ENCODE peak calls at places on chromosomes 4 and X, in seven cellular contexts. One of them, this sample, is unnamed.

GRCh38 chr4:153594208-153594607 is 89.9 kb upstream of the TLR2 start:
- DNase-seq in Caco-2: no peak
- DNase-seq in cardiac muscle cell: peak
- DNase-seq in heart left ventricle: peak
- DNase-seq in Karpas-422: no peak
- DNase-seq in A549: no peak
- DNase-seq in endothelial cell of umbilical vein: no peak
- DNase-seq in this sample: peak

GRCh38 chrX:23365541-23365940 is 30.9 kb downstream of the PTCHD1 start:
- DNase-seq in A549: no peak
- DNase-seq in endothelial cell of umbilical vein: no peak
- DNase-seq in Caco-2: no peak
- DNase-seq in cardiac muscle cell: no peak
- DNase-seq in heart left ventricle: no peak
- DNase-seq in Karpas-422: no peak
- DNase-seq in this sample: no peak

GRCh38 chr4:10160280-10160856 is 43.8 kb upstream of the WDR1 start:
- DNase-seq in heart left ventricle: no peak
- DNase-seq in A549: no peak
- DNase-seq in Caco-2: no peak
- DNase-seq in endothelial cell of umbilical vein: peak
- DNase-seq in cardiac muscle cell: peak
- DNase-seq in Karpas-422: peak
- DNase-seq in this sample: peak

GRCh38 chrX:125306335-125306866 is 13.3 kb upstream of the TEX13C start:
- DNase-seq in heart left ventricle: no peak
- DNase-seq in Caco-2: no peak
- DNase-seq in Karpas-422: no peak
- DNase-seq in A549: no peak
- DNase-seq in cardiac muscle cell: no peak
- DNase-seq in endothelial cell of umbilical vein: no peak
- DNase-seq in this sample: no peak

GRCh38 chr4:139163806-139164206 is 13.2 kb downstream of the ELF2 start:
- DNase-seq in cardiac muscle cell: no peak
- DNase-seq in endothelial cell of umbilical vein: no peak
- DNase-seq in Karpas-422: no peak
- DNase-seq in A549: no peak
- DNase-seq in heart left ventricle: no peak
- DNase-seq in Caco-2: no peak
- DNase-seq in this sample: no peak

GRCh38 chr4:184968784-184969201 is 49.5 kb upstream of the HELT start:
- DNase-seq in endothelial cell of umbilical vein: no peak
- DNase-seq in heart left ventricle: peak
- DNase-seq in Karpas-422: no peak
- DNase-seq in A549: no peak
- DNase-seq in cardiac muscle cell: no peak
- DNase-seq in Caco-2: no peak
- DNase-seq in this sample: peak

GRCh38 chr4:32128549-32128948 is 1408.4 kb downstream of the PCDH7 start:
- DNase-seq in heart left ventricle: no peak
- DNase-seq in endothelial cell of umbilical vein: no peak
- DNase-seq in cardiac muscle cell: no peak
- DNase-seq in Karpas-422: no peak
- DNase-seq in A549: no peak
- DNase-seq in Caco-2: no peak
- DNase-seq in this sample: no peak

GRCh38 chr4:84159767-84160166 is 339.3 kb downstream of the NKX6-1 start:
- DNase-seq in Caco-2: peak
- DNase-seq in Karpas-422: no peak
- DNase-seq in heart left ventricle: no peak
- DNase-seq in endothelial cell of umbilical vein: no peak
- DNase-seq in cardiac muscle cell: no peak
- DNase-seq in A549: no peak
- DNase-seq in this sample: no peak

GRCh38 chrX:48531359-48531954 is 8.1 kb upstream of the TBC1D25 start:
- DNase-seq in Karpas-422: no peak
- DNase-seq in heart left ventricle: no peak
- DNase-seq in Caco-2: no peak
- DNase-seq in A549: peak
- DNase-seq in cardiac muscle cell: peak
- DNase-seq in endothelial cell of umbilical vein: no peak
- DNase-seq in this sample: peak

GRCh38 chr4:20723019-20723418 is 22.8 kb downstream of the PACRGL start:
- DNase-seq in endothelial cell of umbilical vein: no peak
- DNase-seq in heart left ventricle: no peak
- DNase-seq in Karpas-422: no peak
- DNase-seq in Caco-2: no peak
- DNase-seq in A549: no peak
- DNase-seq in cardiac muscle cell: peak
- DNase-seq in this sample: peak

GRCh38 chrX:19544693-19545305 is 29.5 kb upstream of the MAP3K15 start:
- DNase-seq in Karpas-422: peak
- DNase-seq in cardiac muscle cell: peak
- DNase-seq in heart left ventricle: peak
- DNase-seq in Caco-2: no peak
- DNase-seq in A549: peak
- DNase-seq in endothelial cell of umbilical vein: peak
- DNase-seq in this sample: peak

GRCh38 chrX:1385251-1385794 is 6.6 kb downstream of the SLC25A6 start:
- DNase-seq in endothelial cell of umbilical vein: no peak
- DNase-seq in Karpas-422: no peak
- DNase-seq in cardiac muscle cell: no peak
- DNase-seq in Caco-2: peak
- DNase-seq in heart left ventricle: no peak
- DNase-seq in A549: no peak
- DNase-seq in this sample: no peak

GRCh38 chr4:8274772-8275241 is 5.3 kb downstream of the HTRA3 start:
- DNase-seq in Karpas-422: no peak
- DNase-seq in endothelial cell of umbilical vein: no peak
- DNase-seq in heart left ventricle: peak
- DNase-seq in Caco-2: no peak
- DNase-seq in cardiac muscle cell: peak
- DNase-seq in A549: no peak
- DNase-seq in this sample: no peak

GRCh38 chr4:184824081-184824775 is 1.5 kb downstream of the ACSL1 start:
- DNase-seq in Karpas-422: no peak
- DNase-seq in endothelial cell of umbilical vein: peak
- DNase-seq in cardiac muscle cell: no peak
- DNase-seq in heart left ventricle: no peak
- DNase-seq in A549: no peak
- DNase-seq in Caco-2: no peak
- DNase-seq in this sample: no peak

GRCh38 chr4:95379633-95380032 is 169.1 kb downstream of the UNC5C start:
- DNase-seq in Caco-2: no peak
- DNase-seq in Karpas-422: no peak
- DNase-seq in heart left ventricle: no peak
- DNase-seq in endothelial cell of umbilical vein: no peak
- DNase-seq in A549: no peak
- DNase-seq in cardiac muscle cell: no peak
- DNase-seq in this sample: no peak

GRCh38 chr4:125316781-125317525 is 2.2 kb downstream of the FAT4 start:
- DNase-seq in Caco-2: no peak
- DNase-seq in Karpas-422: no peak
- DNase-seq in endothelial cell of umbilical vein: peak
- DNase-seq in heart left ventricle: peak
- DNase-seq in cardiac muscle cell: peak
- DNase-seq in A549: peak
- DNase-seq in this sample: peak

GRCh38 chr4:25792200-25792791 is 70.5 kb downstream of the SEL1L3 start:
- DNase-seq in heart left ventricle: no peak
- DNase-seq in Karpas-422: peak
- DNase-seq in cardiac muscle cell: peak
- DNase-seq in endothelial cell of umbilical vein: peak
- DNase-seq in A549: peak
- DNase-seq in Caco-2: peak
- DNase-seq in this sample: peak

GRCh38 chrX:11546917-11547316 is 118.8 kb downstream of the ARHGAP6 start:
- DNase-seq in heart left ventricle: no peak
- DNase-seq in Karpas-422: no peak
- DNase-seq in Caco-2: no peak
- DNase-seq in cardiac muscle cell: no peak
- DNase-seq in endothelial cell of umbilical vein: no peak
- DNase-seq in A549: no peak
- DNase-seq in this sample: no peak

GRCh38 chr4:105280338-105280809 is 133.7 kb downstream of the TET2 start:
- DNase-seq in Karpas-422: no peak
- DNase-seq in cardiac muscle cell: peak
- DNase-seq in endothelial cell of umbilical vein: peak
- DNase-seq in heart left ventricle: no peak
- DNase-seq in A549: no peak
- DNase-seq in Caco-2: no peak
- DNase-seq in this sample: peak

GRCh38 chr4:128528793-128529553 is 241.4 kb upstream of the PGRMC2 start:
- DNase-seq in Karpas-422: no peak
- DNase-seq in A549: peak
- DNase-seq in endothelial cell of umbilical vein: peak
- DNase-seq in heart left ventricle: peak
- DNase-seq in cardiac muscle cell: peak
- DNase-seq in Caco-2: peak
- DNase-seq in this sample: peak

GRCh38 chr4:113398441-113399143 is 349.1 kb downstream of the ANK2 start:
- DNase-seq in cardiac muscle cell: no peak
- DNase-seq in Karpas-422: peak
- DNase-seq in A549: no peak
- DNase-seq in heart left ventricle: no peak
- DNase-seq in endothelial cell of umbilical vein: no peak
- DNase-seq in Caco-2: no peak
- DNase-seq in this sample: peak

GRCh38 chr4:112801341-112801740 is 164.4 kb downstream of the LARP7 start:
- DNase-seq in A549: no peak
- DNase-seq in Karpas-422: no peak
- DNase-seq in endothelial cell of umbilical vein: no peak
- DNase-seq in Caco-2: no peak
- DNase-seq in heart left ventricle: no peak
- DNase-seq in cardiac muscle cell: no peak
- DNase-seq in this sample: no peak

GRCh38 chr4:21742326-21742725 is 206.2 kb downstream of the KCNIP4 start:
- DNase-seq in endothelial cell of umbilical vein: no peak
- DNase-seq in Karpas-422: no peak
- DNase-seq in cardiac muscle cell: no peak
- DNase-seq in A549: no peak
- DNase-seq in Caco-2: no peak
- DNase-seq in heart left ventricle: no peak
- DNase-seq in this sample: no peak

GRCh38 chrX:68829594-68830485 is 1.0 kb downstream of the EFNB1 start:
- DNase-seq in Caco-2: no peak
- DNase-seq in endothelial cell of umbilical vein: peak
- DNase-seq in Karpas-422: no peak
- DNase-seq in cardiac muscle cell: peak
- DNase-seq in heart left ventricle: peak
- DNase-seq in A549: peak
- DNase-seq in this sample: no peak

GRCh38 chrX:107677501-107677901 is 49.2 kb downstream of the PRPS1 start:
- DNase-seq in Karpas-422: no peak
- DNase-seq in endothelial cell of umbilical vein: no peak
- DNase-seq in Caco-2: peak
- DNase-seq in A549: no peak
- DNase-seq in heart left ventricle: no peak
- DNase-seq in cardiac muscle cell: peak
- DNase-seq in this sample: peak
- H3K4me3 ChIP-seq in Karpas-422: no peak
- H3K4me3 ChIP-seq in endothelial cell of umbilical vein: no peak
- H3K4me3 ChIP-seq in Caco-2: peak
- H3K4me3 ChIP-seq in A549: peak
- H3K4me3 ChIP-seq in heart left ventricle: no peak
- H3K4me3 ChIP-seq in cardiac muscle cell: no peak
- H3K4me3 ChIP-seq in this sample: no peak

GRCh38 chr4:120990246-120990645 is 67.7 kb upstream of the PRDM5 start:
- DNase-seq in heart left ventricle: no peak
- DNase-seq in Caco-2: no peak
- DNase-seq in Karpas-422: no peak
- DNase-seq in endothelial cell of umbilical vein: no peak
- DNase-seq in cardiac muscle cell: no peak
- DNase-seq in A549: no peak
- DNase-seq in this sample: no peak
- H3K4me3 ChIP-seq in heart left ventricle: no peak
- H3K4me3 ChIP-seq in Caco-2: no peak
- H3K4me3 ChIP-seq in Karpas-422: no peak
- H3K4me3 ChIP-seq in endothelial cell of umbilical vein: no peak
- H3K4me3 ChIP-seq in cardiac muscle cell: no peak
- H3K4me3 ChIP-seq in A549: no peak
- H3K4me3 ChIP-seq in this sample: no peak

GRCh38 chr4:48126621-48127020 is 7.4 kb downstream of the TXK start:
- DNase-seq in Karpas-422: no peak
- DNase-seq in endothelial cell of umbilical vein: no peak
- DNase-seq in Caco-2: no peak
- DNase-seq in cardiac muscle cell: no peak
- DNase-seq in A549: no peak
- DNase-seq in heart left ventricle: no peak
- DNase-seq in this sample: no peak

GRCh38 chr4:48127231-48127881 is 6.7 kb downstream of the TXK start:
- DNase-seq in A549: no peak
- DNase-seq in cardiac muscle cell: peak
- DNase-seq in Karpas-422: no peak
- DNase-seq in Caco-2: peak
- DNase-seq in endothelial cell of umbilical vein: no peak
- DNase-seq in heart left ventricle: no peak
- DNase-seq in this sample: no peak

GRCh38 chr4:48129307-48130014 is 4.6 kb downstream of the TXK start:
- DNase-seq in cardiac muscle cell: peak
- DNase-seq in heart left ventricle: no peak
- DNase-seq in A549: peak
- DNase-seq in endothelial cell of umbilical vein: no peak
- DNase-seq in Karpas-422: no peak
- DNase-seq in Caco-2: no peak
- DNase-seq in this sample: no peak

GRCh38 chr4:48130100-48130499 is 4.0 kb downstream of the TXK start:
- DNase-seq in Karpas-422: no peak
- DNase-seq in A549: no peak
- DNase-seq in heart left ventricle: no peak
- DNase-seq in cardiac muscle cell: no peak
- DNase-seq in endothelial cell of umbilical vein: no peak
- DNase-seq in Caco-2: no peak
- DNase-seq in this sample: no peak

GRCh38 chr4:48127882-48128394 is 6.1 kb downstream of the TXK start:
- DNase-seq in heart left ventricle: peak
- DNase-seq in Caco-2: peak
- DNase-seq in cardiac muscle cell: peak
- DNase-seq in endothelial cell of umbilical vein: peak
- DNase-seq in Karpas-422: peak
- DNase-seq in A549: peak
- DNase-seq in this sample: peak
- H3K4me3 ChIP-seq in heart left ventricle: no peak
- H3K4me3 ChIP-seq in Caco-2: no peak
- H3K4me3 ChIP-seq in cardiac muscle cell: no peak
- H3K4me3 ChIP-seq in endothelial cell of umbilical vein: no peak
- H3K4me3 ChIP-seq in Karpas-422: no peak
- H3K4me3 ChIP-seq in A549: peak
- H3K4me3 ChIP-seq in this sample: no peak

GRCh38 chr4:182145360-182145905 is 97.8 kb upstream of the TENM3 start:
- DNase-seq in Karpas-422: no peak
- DNase-seq in A549: no peak
- DNase-seq in endothelial cell of umbilical vein: no peak
- DNase-seq in heart left ventricle: no peak
- DNase-seq in Caco-2: no peak
- DNase-seq in cardiac muscle cell: peak
- DNase-seq in this sample: no peak
- H3K4me3 ChIP-seq in Karpas-422: no peak
- H3K4me3 ChIP-seq in A549: peak
- H3K4me3 ChIP-seq in endothelial cell of umbilical vein: no peak
- H3K4me3 ChIP-seq in heart left ventricle: peak
- H3K4me3 ChIP-seq in Caco-2: peak
- H3K4me3 ChIP-seq in cardiac muscle cell: peak
- H3K4me3 ChIP-seq in this sample: no peak

This sample was measured in bronchial epithelial cell.